ENCODE peak calls at places on chromosomes 4 and X, in four cellular contexts. One of them, this sample, is unnamed. For H3K27me3, the result is how much of the 10 kb centered on the place peaks cover.

GRCh38 chrX:97672608-97673007 is 788.9 kb downstream of the RPA4 start:
- DNase-seq in left ventricle myocardium inferior: no peak
- DNase-seq in HCT116: no peak
- DNase-seq in K562: no peak
- DNase-seq in this sample: no peak

GRCh38 chr4:69126030-69126429 is 29.8 kb downstream of the UGT2B7 start:
- DNase-seq in left ventricle myocardium inferior: no peak
- DNase-seq in HCT116: no peak
- DNase-seq in K562: no peak
- DNase-seq in this sample: no peak

GRCh38 chrX:107675823-107676555 is 47.7 kb downstream of the PRPS1 start:
- DNase-seq in left ventricle myocardium inferior: no peak
- DNase-seq in HCT116: no peak
- DNase-seq in K562: no peak
- DNase-seq in this sample: no peak

GRCh38 chr4:972651-973424 is 531 bp downstream of the DGKQ start:
- DNase-seq in left ventricle myocardium inferior: peak
- DNase-seq in HCT116: no peak
- DNase-seq in K562: peak
- DNase-seq in this sample: no peak

GRCh38 chr4:151034829-151035228 is 19.7 kb upstream of the LRBA start:
- DNase-seq in left ventricle myocardium inferior: no peak
- DNase-seq in HCT116: no peak
- DNase-seq in K562: no peak
- DNase-seq in this sample: no peak

GRCh38 chr4:178976861-178977260 is 1534.6 kb upstream of the AGA start:
- DNase-seq in left ventricle myocardium inferior: no peak
- DNase-seq in HCT116: no peak
- DNase-seq in K562: no peak
- DNase-seq in this sample: no peak

GRCh38 chr4:118338518-118338917 is 14.3 kb downstream of the PRSS12 start:
- DNase-seq in left ventricle myocardium inferior: no peak
- DNase-seq in HCT116: no peak
- DNase-seq in K562: no peak
- DNase-seq in this sample: no peak

GRCh38 chr4:8870647-8871416 is 807 bp downstream of the HMX1 start:
- DNase-seq in left ventricle myocardium inferior: no peak
- DNase-seq in HCT116: no peak
- DNase-seq in K562: no peak
- DNase-seq in this sample: no peak

GRCh38 chr4:7960790-7961655 is 21.4 kb upstream of the AFAP1 start:
- DNase-seq in left ventricle myocardium inferior: no peak
- DNase-seq in HCT116: no peak
- DNase-seq in K562: no peak
- DNase-seq in this sample: peak

GRCh38 chrX:132461886-132462285 is 27.0 kb downstream of the MBNL3 start:
- DNase-seq in left ventricle myocardium inferior: no peak
- DNase-seq in HCT116: no peak
- DNase-seq in K562: no peak
- DNase-seq in this sample: no peak

GRCh38 chrX:21740329-21741274 is 17.3 kb downstream of the SMPX start:
- DNase-seq in left ventricle myocardium inferior: peak
- DNase-seq in HCT116: no peak
- DNase-seq in K562: no peak
- DNase-seq in this sample: no peak

GRCh38 chrX:122238801-122239200 is 945.3 kb upstream of the GRIA3 start:
- DNase-seq in left ventricle myocardium inferior: no peak
- DNase-seq in HCT116: no peak
- DNase-seq in K562: no peak
- DNase-seq in this sample: no peak

GRCh38 chrX:9759340-9759739 is 6.3 kb downstream of the GPR143 start:
- DNase-seq in left ventricle myocardium inferior: no peak
- DNase-seq in HCT116: peak
- DNase-seq in K562: no peak
- DNase-seq in this sample: no peak

GRCh38 chr4:17029964-17030363 is 131.5 kb upstream of the LDB2 start:
- DNase-seq in left ventricle myocardium inferior: no peak
- DNase-seq in HCT116: no peak
- DNase-seq in K562: no peak
- DNase-seq in this sample: no peak

GRCh38 chr4:87497141-87497540 is 32.0 kb downstream of the SPARCL1 start:
- DNase-seq in left ventricle myocardium inferior: no peak
- DNase-seq in HCT116: no peak
- DNase-seq in K562: peak
- DNase-seq in this sample: no peak

GRCh38 chrX:318068-318738 is 393 bp downstream of the GTPBP6 start:
- DNase-seq in left ventricle myocardium inferior: peak
- DNase-seq in HCT116: peak
- DNase-seq in K562: peak
- DNase-seq in this sample: peak

GRCh38 chr4:140237616-140238352 is 83.8 kb upstream of the MAML3 start:
- DNase-seq in left ventricle myocardium inferior: peak
- DNase-seq in HCT116: no peak
- DNase-seq in K562: no peak
- DNase-seq in this sample: no peak

GRCh38 chr4:154960476-154960875 is 179.4 kb downstream of the RBM46 start:
- DNase-seq in left ventricle myocardium inferior: no peak
- DNase-seq in HCT116: no peak
- DNase-seq in K562: no peak
- DNase-seq in this sample: no peak

GRCh38 chr4:78922207-78922606 is 17.0 kb downstream of the PAQR3 start:
- DNase-seq in left ventricle myocardium inferior: no peak
- DNase-seq in HCT116: no peak
- DNase-seq in K562: no peak
- DNase-seq in this sample: peak

GRCh38 chrX:136261316-136261715 is 10.1 kb upstream of the MAP7D3 start:
- DNase-seq in left ventricle myocardium inferior: no peak
- DNase-seq in HCT116: no peak
- DNase-seq in K562: no peak
- DNase-seq in this sample: no peak

GRCh38 chr4:126172126-126172525 is 857.4 kb downstream of the FAT4 start:
- DNase-seq in left ventricle myocardium inferior: no peak
- DNase-seq in HCT116: no peak
- DNase-seq in K562: no peak
- DNase-seq in this sample: no peak

GRCh38 chr4:162865102-162865501 is 301.6 kb downstream of the NAF1 start:
- DNase-seq in left ventricle myocardium inferior: no peak
- DNase-seq in HCT116: no peak
- DNase-seq in K562: no peak
- DNase-seq in this sample: no peak

DNA sequence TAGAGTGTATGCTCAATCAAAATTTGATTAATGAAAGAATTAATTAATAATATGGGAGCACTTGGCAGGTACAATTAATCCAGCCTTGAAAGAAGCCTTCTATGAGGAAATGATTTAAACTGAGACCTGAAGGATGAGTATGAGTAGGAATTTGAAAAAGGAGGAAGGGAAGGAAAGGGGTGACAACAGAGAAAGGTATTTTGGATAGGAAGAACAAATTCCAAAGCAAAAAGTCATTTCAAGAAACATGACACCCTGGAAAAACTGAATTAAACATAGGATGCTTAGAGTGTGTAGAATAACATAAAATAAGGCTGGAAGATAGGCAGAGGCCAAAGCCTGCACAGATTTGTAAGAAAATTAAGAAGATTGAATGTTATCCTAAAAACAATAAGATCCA is 29.6 kb downstream of the PHOX2B start:
- DNase-seq in left ventricle myocardium inferior: no peak
- DNase-seq in HCT116: no peak
- DNase-seq in K562: no peak
- DNase-seq in this sample: no peak
- H3K4me3 ChIP-seq in left ventricle myocardium inferior: no peak
- H3K4me3 ChIP-seq in HCT116: no peak
- H3K4me3 ChIP-seq in K562: no peak
- H3K4me3 ChIP-seq in this sample: no peak

DNA sequence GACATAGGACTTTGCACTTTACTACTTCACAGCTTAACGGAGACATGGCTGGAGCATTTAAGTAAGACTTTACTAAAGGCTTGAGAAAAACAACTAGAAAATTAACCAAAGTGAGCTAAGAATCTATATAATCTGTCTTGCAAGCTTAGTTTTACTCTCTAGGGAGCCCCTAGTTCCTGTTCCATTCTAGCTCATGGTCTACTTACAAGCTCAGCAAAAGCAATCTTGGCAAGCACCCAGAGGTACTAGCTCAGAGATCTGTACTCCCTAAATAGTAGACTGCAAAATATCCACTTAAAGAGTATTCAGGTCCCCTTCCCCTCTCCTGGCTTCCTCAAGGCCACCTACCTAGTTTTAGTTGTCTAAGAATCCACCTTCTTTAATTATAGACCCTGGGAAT is 469.0 kb downstream of the IDS start:
- DNase-seq in left ventricle myocardium inferior: no peak
- DNase-seq in HCT116: no peak
- DNase-seq in K562: no peak
- DNase-seq in this sample: no peak
- TF ChIP-seq CTCF in left ventricle myocardium inferior: no peak
- TF ChIP-seq CTCF in HCT116: no peak
- TF ChIP-seq CTCF in K562: no peak
- TF ChIP-seq CTCF in this sample: no peak

DNA sequence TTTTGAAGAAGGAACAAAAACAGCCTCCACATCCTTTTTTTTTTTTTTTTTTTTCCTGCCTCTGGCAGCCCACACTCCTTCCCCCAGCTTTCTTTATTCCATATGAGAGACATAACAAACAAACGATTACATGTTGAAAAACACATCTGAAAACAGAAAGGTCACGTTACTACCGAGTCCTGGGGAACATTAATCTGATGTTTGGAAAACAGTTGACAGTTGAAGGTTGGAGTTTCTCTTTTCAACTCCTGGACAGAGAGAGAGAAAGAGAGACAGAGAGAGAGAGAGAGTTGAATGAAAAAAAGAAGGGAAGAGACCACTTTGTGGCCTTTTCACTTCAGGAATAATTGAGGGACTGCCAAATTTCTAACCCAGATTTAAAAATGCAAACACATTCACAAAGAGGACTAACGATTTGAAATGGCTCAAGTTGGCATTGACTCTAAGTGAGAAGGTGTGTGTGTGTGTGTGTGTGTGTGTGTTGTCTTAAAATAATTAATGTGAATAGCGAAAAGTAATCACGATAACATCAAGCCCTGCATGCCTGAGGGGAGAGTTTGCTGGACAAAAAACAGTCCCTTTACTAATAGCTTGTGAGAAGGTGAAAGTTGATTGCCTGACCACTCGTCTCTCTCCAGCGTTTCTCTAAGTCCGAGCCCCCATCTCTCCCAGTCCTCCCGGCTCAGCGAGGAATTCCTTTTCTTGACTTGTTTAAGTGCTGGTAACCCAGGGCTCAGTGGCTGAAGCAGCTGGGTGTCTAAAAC is 67.3 kb downstream of the FBXO8 start:
- DNase-seq in left ventricle myocardium inferior: no peak
- DNase-seq in HCT116: no peak
- DNase-seq in K562: no peak
- DNase-seq in this sample: no peak
- H3K27me3 ChIP-seq in left ventricle myocardium inferior: half or more
- H3K27me3 ChIP-seq in HCT116: under half
- H3K27me3 ChIP-seq in K562: under half
- H3K27me3 ChIP-seq in this sample: half or more

DNA sequence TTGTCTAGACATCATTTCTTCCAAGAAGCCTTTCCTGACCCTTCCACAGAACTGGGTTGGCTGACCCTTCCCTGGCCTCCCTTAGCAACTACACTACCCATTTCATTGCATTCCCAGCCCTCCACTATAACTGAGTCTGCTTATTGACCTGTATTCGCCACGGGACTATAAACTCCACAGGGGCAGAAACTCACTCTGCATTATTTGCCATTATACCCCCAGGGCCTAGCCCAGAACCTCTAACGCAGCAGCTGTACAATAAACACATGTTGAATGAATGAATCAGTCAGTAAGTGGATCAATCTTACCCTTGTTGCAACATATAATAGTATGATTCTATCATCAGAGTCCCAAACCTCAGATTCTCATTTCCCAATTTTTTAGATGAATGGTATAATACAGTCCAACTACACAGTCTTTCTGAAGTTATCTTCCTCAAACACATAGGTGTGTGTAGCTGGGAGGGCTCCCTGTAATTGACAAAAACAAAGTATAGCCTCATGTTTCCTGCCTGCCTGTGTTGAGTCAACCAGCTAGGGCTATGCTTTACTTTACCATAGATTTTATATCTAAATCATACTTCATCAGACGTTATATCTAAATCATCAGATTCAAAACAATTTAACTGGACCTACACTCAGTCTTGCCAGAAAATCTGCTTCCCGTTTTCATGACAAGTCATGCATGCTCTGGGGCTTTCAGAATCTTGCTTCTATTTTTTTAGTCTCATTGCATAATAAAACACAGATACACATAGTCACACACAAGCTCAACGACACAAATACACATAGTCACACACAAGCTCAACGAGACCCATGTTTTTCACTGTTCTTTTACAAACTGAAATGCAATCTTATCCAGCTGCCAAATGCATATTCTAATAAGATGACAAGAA is 209.2 kb downstream of the CHIC2 start:
- DNase-seq in left ventricle myocardium inferior: no peak
- DNase-seq in HCT116: no peak
- DNase-seq in K562: no peak
- DNase-seq in this sample: no peak
- H3K4me3 ChIP-seq in left ventricle myocardium inferior: no peak
- H3K4me3 ChIP-seq in HCT116: no peak
- H3K4me3 ChIP-seq in K562: no peak
- H3K4me3 ChIP-seq in this sample: no peak

DNA sequence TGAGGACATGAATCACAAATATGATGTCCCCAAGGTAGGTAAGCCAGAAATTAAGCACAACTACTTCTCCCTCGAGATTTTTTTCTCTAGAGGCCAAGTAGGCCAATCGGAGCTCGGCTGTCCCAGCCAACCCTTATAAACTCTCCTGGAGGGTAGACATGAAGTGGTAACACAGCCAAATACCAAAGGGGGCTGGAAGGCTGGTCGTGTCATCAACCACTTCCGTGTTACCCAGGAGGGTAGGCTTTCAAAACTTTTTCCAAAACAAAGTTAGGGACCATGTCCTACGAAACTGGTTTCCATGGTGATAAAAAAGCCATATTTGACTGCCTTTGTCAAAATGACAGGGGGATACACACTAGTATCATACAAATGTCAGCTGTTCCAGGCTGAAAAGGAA is 21.0 kb downstream of the BCOR start:
- DNase-seq in left ventricle myocardium inferior: no peak
- DNase-seq in HCT116: no peak
- DNase-seq in K562: no peak
- DNase-seq in this sample: no peak
- TF ChIP-seq CTCF in left ventricle myocardium inferior: no peak
- TF ChIP-seq CTCF in HCT116: no peak
- TF ChIP-seq CTCF in K562: no peak
- TF ChIP-seq CTCF in this sample: no peak

This sample was measured in kidney epithelial cell.